ENCODE peak calls at places on chromosomes 16 and 17, in eight cellular contexts. I, P, N, L, Z, W, R and G are unnamed samples.

GRCh38 chr16:17277981-17278381 is 192.8 kb downstream of the XYLT1 start:
- DNase-seq in W (peak), L (no peak), I (no peak), R (no peak), P (no peak), Z (no peak), N (peak), G (peak)

GRCh38 chr17:63626551-63627228 is 4.5 kb downstream of the MAP3K3 start:
- DNase-seq in L (no peak), Z (no peak), R (no peak), N (no peak), I (no peak), P (no peak), W (no peak), G (no peak)

GRCh38 chr17:74846621-74847020 is 13.1 kb downstream of the GRIN2C start:
- DNase-seq in R (no peak), L (no peak), I (no peak), Z (no peak), N (no peak), W (no peak), P (no peak), G (no peak)

GRCh38 chr16:3248596-3248995 is 7.8 kb downstream of the MEFV start:
- DNase-seq in R (no peak), W (no peak), L (no peak), I (no peak), Z (no peak), P (no peak), N (no peak), G (no peak)

GRCh38 chr17:79075433-79075805 is 795 bp downstream of the ENGASE start:
- DNase-seq in N (peak), I (no peak), R (no peak), W (no peak), Z (no peak), P (no peak), L (no peak), G (peak)

GRCh38 chr16:49497466-49497865 is 123.9 kb downstream of the C16orf78 start:
- DNase-seq in L (no peak), R (no peak), N (no peak), P (no peak), I (no peak), W (no peak), Z (no peak), G (no peak)

GRCh38 chr16:48450367-48450766 is 65.2 kb upstream of the SIAH1 start:
- DNase-seq in Z (no peak), R (no peak), N (no peak), W (no peak), P (no peak), I (no peak), L (no peak), G (no peak)

GRCh38 chr17:48751172-48751571 is 22.6 kb upstream of the HOXB13 start:
- DNase-seq in P (no peak), N (no peak), L (no peak), I (no peak), W (no peak), Z (no peak), R (no peak), G (peak)

GRCh38 chr16:57608462-57609113 is 19.8 kb upstream of the ADGRG1 start:
- DNase-seq in L (peak), R (no peak), Z (no peak), P (no peak), N (peak), W (no peak), I (no peak), G (no peak)

GRCh38 chr17:47275245-47275984 is 21.8 kb downstream of the ITGB3 start:
- DNase-seq in I (peak), P (no peak), L (peak), Z (no peak), W (peak), R (no peak), N (no peak), G (peak)

GRCh38 chr17:59859444-59860025 is 33.2 kb downstream of the TUBD1 start:
- DNase-seq in W (peak), P (no peak), I (no peak), N (no peak), L (no peak), R (no peak), Z (peak), G (peak)

GRCh38 chr16:68491576-68491950 is 43.3 kb upstream of the SMPD3 start:
- DNase-seq in L (no peak), R (no peak), W (no peak), N (no peak), I (no peak), P (no peak), Z (no peak), G (no peak)

GRCh38 chr16:3021449-3022207 is 1.5 kb downstream of the TNFRSF12A start:
- DNase-seq in R (peak), L (peak), Z (no peak), W (peak), N (peak), P (peak), I (peak), G (peak)

GRCh38 chr17:7173687-7174602 is 5.2 kb downstream of the ASGR1 start:
- DNase-seq in R (peak), P (no peak), W (peak), L (peak), N (peak), I (no peak), Z (no peak), G (no peak)

GRCh38 chr17:82910041-82910481 is 70.2 kb upstream of the ZNF750 start:
- DNase-seq in R (no peak), W (no peak), L (no peak), P (no peak), N (no peak), I (peak), Z (no peak), G (no peak)

GRCh38 chr16:54077412-54077821 is 209.2 kb downstream of the IRX3 start:
- DNase-seq in N (peak), I (no peak), W (no peak), L (no peak), R (peak), P (no peak), Z (no peak), G (no peak)

GRCh38 chr16:85286970-85287814 is 174.9 kb upstream of the CIBAR2 start:
- DNase-seq in W (no peak), Z (no peak), R (no peak), I (no peak), P (no peak), N (no peak), L (peak), G (no peak)

GRCh38 chr17:7435676-7436555 is 681 bp downstream of the TMEM102 start:
- DNase-seq in N (peak), P (peak), I (peak), L (peak), R (peak), W (peak), Z (no peak), G (peak)

GRCh38 chr16:50011707-50012106 is 13.3 kb upstream of the CNEP1R1 start:
- DNase-seq in Z (no peak), P (no peak), R (no peak), I (no peak), L (no peak), N (no peak), W (no peak), G (no peak)

GRCh38 chr17:27633312-27634025 is 2.5 kb downstream of the LGALS9 start:
- DNase-seq in I (no peak), W (no peak), N (no peak), L (no peak), R (no peak), P (no peak), Z (no peak), G (no peak)

GRCh38 chr16:67865318-67865717 is 7.5 kb upstream of the EDC4 start:
- DNase-seq in R (no peak), Z (no peak), N (peak), P (no peak), W (peak), L (no peak), I (no peak), G (no peak)

GRCh38 chr17:67260051-67260987 is 15.3 kb upstream of the HELZ start:
- DNase-seq in N (no peak), I (no peak), L (peak), P (no peak), Z (no peak), R (no peak), W (no peak), G (no peak)

GRCh38 chr17:57264250-57264649 is 7.9 kb downstream of the MSI2 start:
- DNase-seq in Z (no peak), W (no peak), R (no peak), L (no peak), I (no peak), N (no peak), P (no peak), G (no peak)

GRCh38 chr16:72050769-72051464 is 3.4 kb upstream of the HP start:
- DNase-seq in P (no peak), R (no peak), I (no peak), N (no peak), L (no peak), W (no peak), Z (no peak), G (no peak)

GRCh38 chr17:29170682-29171081 is 9.5 kb downstream of the MYO18A start:
- DNase-seq in L (no peak), W (no peak), P (no peak), R (no peak), I (no peak), Z (no peak), N (no peak), G (no peak)

GRCh38 chr16:89410794-89411309 is 79.5 kb downstream of the ANKRD11 start:
- DNase-seq in W (peak), I (peak), R (no peak), L (peak), Z (peak), N (peak), P (no peak), G (no peak)

GRCh38 chr17:73820686-73821448 is 176.6 kb upstream of the SDK2 start:
- DNase-seq in L (no peak), P (no peak), W (no peak), N (no peak), I (no peak), R (no peak), Z (no peak), G (peak)

GRCh38 chr17:79132271-79133064 is 57.8 kb downstream of the ENGASE start:
- DNase-seq in N (no peak), P (no peak), Z (peak), I (no peak), R (no peak), W (no peak), L (no peak), G (no peak)

GRCh38 chr16:81625544-81626152 is 153.4 kb upstream of the PLCG2 start:
- DNase-seq in L (no peak), N (peak), R (no peak), Z (no peak), I (peak), W (no peak), P (no peak), G (no peak)

GRCh38 chr17:10737168-10737622 is 7.4 kb upstream of the TMEM220 start:
- DNase-seq in Z (no peak), R (peak), L (peak), I (no peak), W (peak), P (no peak), N (peak), G (no peak)

GRCh38 chr16:84839956-84840355 is 20.2 kb downstream of the CRISPLD2 start:
- DNase-seq in N (no peak), I (peak), P (no peak), Z (no peak), W (no peak), R (no peak), L (no peak), G (no peak)

GRCh38 chr17:6162216-6162615 is 92.0 kb downstream of the WSCD1 start:
- DNase-seq in Z (no peak), R (no peak), W (no peak), I (no peak), N (no peak), P (no peak), L (no peak), G (no peak)

GRCh38 chr17:6069611-6070279 is 434 bp upstream of the WSCD1 start:
- DNase-seq in L (no peak), W (no peak), R (no peak), N (no peak), I (no peak), Z (no peak), P (no peak), G (no peak)

GRCh38 chr17:39739020-39739884 is 1.5 kb downstream of the GRB7 start:
- DNase-seq in N (no peak), I (peak), Z (peak), L (peak), P (no peak), W (peak), R (no peak), G (peak)